ENCODE peak calls at places on chromosomes 4 and X, in five cellular contexts. One of them, this sample, is unnamed. For H3K4me1 and H3K27me3, the result is how much of the 10 kb centered on the place peaks cover.

GRCh38 chr4:20662851-20663250 is 37.4 kb upstream of the PACRGL start:
- DNase-seq in PC-3: peak
- DNase-seq in hepatocyte: no peak
- DNase-seq in GM23338: no peak
- DNase-seq in MM.1S: no peak
- DNase-seq in this sample: no peak

GRCh38 chrX:111671668-111672067 is 9.3 kb upstream of the ALG13 start:
- DNase-seq in PC-3: no peak
- DNase-seq in hepatocyte: no peak
- DNase-seq in GM23338: no peak
- DNase-seq in MM.1S: no peak
- DNase-seq in this sample: no peak

GRCh38 chrX:140157611-140158010 is 192.3 kb upstream of the CXorf66 start:
- DNase-seq in PC-3: peak
- DNase-seq in hepatocyte: no peak
- DNase-seq in GM23338: peak
- DNase-seq in MM.1S: no peak
- DNase-seq in this sample: peak

GRCh38 chrX:119410027-119410819 is 11.1 kb downstream of the SLC25A43 start:
- DNase-seq in PC-3: peak
- DNase-seq in hepatocyte: peak
- DNase-seq in GM23338: no peak
- DNase-seq in MM.1S: no peak
- DNase-seq in this sample: no peak

GRCh38 chr4:1221155-1221870 is 27.6 kb downstream of the CTBP1 start:
- DNase-seq in PC-3: no peak
- DNase-seq in hepatocyte: no peak
- DNase-seq in GM23338: no peak
- DNase-seq in MM.1S: no peak
- DNase-seq in this sample: no peak

GRCh38 chrX:134745636-134746378 is 87.5 kb upstream of the PLAC1 start:
- DNase-seq in PC-3: no peak
- DNase-seq in hepatocyte: no peak
- DNase-seq in GM23338: no peak
- DNase-seq in MM.1S: no peak
- DNase-seq in this sample: no peak

GRCh38 chr4:2254665-2255500 is 7.0 kb downstream of the MXD4 start:
- DNase-seq in PC-3: no peak
- DNase-seq in hepatocyte: peak
- DNase-seq in GM23338: no peak
- DNase-seq in MM.1S: no peak
- DNase-seq in this sample: no peak

GRCh38 chr4:174262624-174263444 is 20.6 kb downstream of the FBXO8 start:
- DNase-seq in PC-3: no peak
- DNase-seq in hepatocyte: peak
- DNase-seq in GM23338: no peak
- DNase-seq in MM.1S: no peak
- DNase-seq in this sample: no peak

GRCh38 chrX:1443496-1444075 is 9.1 kb downstream of the ASMTL start:
- DNase-seq in PC-3: no peak
- DNase-seq in hepatocyte: no peak
- DNase-seq in GM23338: no peak
- DNase-seq in MM.1S: no peak
- DNase-seq in this sample: no peak

GRCh38 chrX:65924938-65925507 is 114.9 kb downstream of the VSIG4 start:
- DNase-seq in PC-3: peak
- DNase-seq in hepatocyte: no peak
- DNase-seq in GM23338: no peak
- DNase-seq in MM.1S: no peak
- DNase-seq in this sample: no peak

GRCh38 chr4:184826315-184827266 is 823 bp upstream of the ACSL1 start:
- DNase-seq in PC-3: peak
- DNase-seq in hepatocyte: no peak
- DNase-seq in GM23338: peak
- DNase-seq in MM.1S: peak
- DNase-seq in this sample: peak

GRCh38 chrX:1212532-1212931 is at the start of gene CRLF2:
- DNase-seq in PC-3: peak
- DNase-seq in hepatocyte: no peak
- DNase-seq in GM23338: no peak
- DNase-seq in MM.1S: peak
- DNase-seq in this sample: no peak

GRCh38 chr4:87005690-87006461 is 71.1 kb downstream of the AFF1 start:
- DNase-seq in PC-3: peak
- DNase-seq in hepatocyte: no peak
- DNase-seq in GM23338: peak
- DNase-seq in MM.1S: peak
- DNase-seq in this sample: peak

GRCh38 chrX:107118322-107119147 is at the start of gene RBM41:
- DNase-seq in PC-3: peak
- DNase-seq in hepatocyte: peak
- DNase-seq in GM23338: peak
- DNase-seq in MM.1S: peak
- DNase-seq in this sample: peak

GRCh38 chr4:178173771-178174170 is 731.5 kb upstream of the AGA start:
- DNase-seq in PC-3: no peak
- DNase-seq in hepatocyte: no peak
- DNase-seq in GM23338: no peak
- DNase-seq in MM.1S: no peak
- DNase-seq in this sample: no peak

GRCh38 chrX:66021407-66021757 is 18.5 kb downstream of the VSIG4 start:
- DNase-seq in PC-3: no peak
- DNase-seq in hepatocyte: no peak
- DNase-seq in GM23338: no peak
- DNase-seq in MM.1S: no peak
- DNase-seq in this sample: no peak

GRCh38 chr4:70703695-70704332 is 15.5 kb downstream of the UTP3 start:
- DNase-seq in PC-3: peak
- DNase-seq in hepatocyte: peak
- DNase-seq in GM23338: peak
- DNase-seq in MM.1S: no peak
- DNase-seq in this sample: peak

GRCh38 chr4:157655101-157655818 is 434.7 kb downstream of the GRIA2 start:
- DNase-seq in PC-3: no peak
- DNase-seq in hepatocyte: no peak
- DNase-seq in GM23338: peak
- DNase-seq in MM.1S: no peak
- DNase-seq in this sample: no peak

GRCh38 chr4:3302786-3303444 is 10.1 kb downstream of the RGS12 start:
- DNase-seq in PC-3: no peak
- DNase-seq in hepatocyte: no peak
- DNase-seq in GM23338: no peak
- DNase-seq in MM.1S: no peak
- DNase-seq in this sample: no peak

GRCh38 chr4:152956650-152957436 is 20.7 kb downstream of the FHDC1 start:
- DNase-seq in PC-3: no peak
- DNase-seq in hepatocyte: peak
- DNase-seq in GM23338: no peak
- DNase-seq in MM.1S: no peak
- DNase-seq in this sample: no peak

GRCh38 chr4:112520598-112521122 is 4.7 kb upstream of the NEUROG2 start:
- DNase-seq in PC-3: no peak
- DNase-seq in hepatocyte: no peak
- DNase-seq in GM23338: peak
- DNase-seq in MM.1S: no peak
- DNase-seq in this sample: no peak

GRCh38 chrX:96987228-96987627 is 103.5 kb downstream of the RPA4 start:
- DNase-seq in PC-3: peak
- DNase-seq in hepatocyte: no peak
- DNase-seq in GM23338: no peak
- DNase-seq in MM.1S: no peak
- DNase-seq in this sample: no peak

GRCh38 chr4:158776106-158776505 is 7.3 kb downstream of the FNIP2 start:
- DNase-seq in PC-3: no peak
- DNase-seq in hepatocyte: no peak
- DNase-seq in GM23338: peak
- DNase-seq in MM.1S: no peak
- DNase-seq in this sample: no peak

GRCh38 chr4:158778065-158778711 is 9.4 kb downstream of the FNIP2 start:
- DNase-seq in PC-3: no peak
- DNase-seq in hepatocyte: no peak
- DNase-seq in GM23338: no peak
- DNase-seq in MM.1S: peak
- DNase-seq in this sample: no peak

GRCh38 chr4:158781963-158782362 is 13.1 kb downstream of the FNIP2 start:
- DNase-seq in PC-3: no peak
- DNase-seq in hepatocyte: no peak
- DNase-seq in GM23338: no peak
- DNase-seq in MM.1S: no peak
- DNase-seq in this sample: no peak

GRCh38 chr4:158777423-158777822 is 8.6 kb downstream of the FNIP2 start:
- DNase-seq in PC-3: no peak
- DNase-seq in hepatocyte: peak
- DNase-seq in GM23338: no peak
- DNase-seq in MM.1S: no peak
- DNase-seq in this sample: no peak

DNA sequence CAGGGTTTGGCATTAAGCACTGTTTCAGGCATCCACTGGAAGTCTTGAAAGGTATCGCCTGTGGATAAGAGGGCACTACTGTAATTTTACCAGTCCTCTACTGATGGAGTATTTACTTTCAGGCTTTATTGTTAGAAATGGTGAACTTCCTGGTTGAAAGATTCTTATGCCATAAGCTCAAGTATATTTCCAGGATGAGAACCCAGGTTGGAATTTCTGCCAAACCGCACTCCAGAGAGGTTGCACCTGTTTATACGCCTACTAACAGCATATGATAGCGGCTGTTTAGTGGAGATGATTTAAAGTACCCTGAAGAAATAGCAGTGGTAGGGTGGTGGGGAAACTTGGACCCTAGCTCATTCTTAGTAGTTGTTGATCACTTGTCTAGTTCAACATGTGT is 9.9 kb downstream of the FNIP2 start:
- DNase-seq in PC-3: peak
- DNase-seq in hepatocyte: no peak
- DNase-seq in GM23338: no peak
- DNase-seq in MM.1S: no peak
- DNase-seq in this sample: no peak
- H3K4me1 ChIP-seq in PC-3: under half
- H3K4me1 ChIP-seq in hepatocyte: half or more
- H3K4me1 ChIP-seq in GM23338: under half
- H3K4me1 ChIP-seq in MM.1S: under half
- H3K4me1 ChIP-seq in this sample: under half

DNA sequence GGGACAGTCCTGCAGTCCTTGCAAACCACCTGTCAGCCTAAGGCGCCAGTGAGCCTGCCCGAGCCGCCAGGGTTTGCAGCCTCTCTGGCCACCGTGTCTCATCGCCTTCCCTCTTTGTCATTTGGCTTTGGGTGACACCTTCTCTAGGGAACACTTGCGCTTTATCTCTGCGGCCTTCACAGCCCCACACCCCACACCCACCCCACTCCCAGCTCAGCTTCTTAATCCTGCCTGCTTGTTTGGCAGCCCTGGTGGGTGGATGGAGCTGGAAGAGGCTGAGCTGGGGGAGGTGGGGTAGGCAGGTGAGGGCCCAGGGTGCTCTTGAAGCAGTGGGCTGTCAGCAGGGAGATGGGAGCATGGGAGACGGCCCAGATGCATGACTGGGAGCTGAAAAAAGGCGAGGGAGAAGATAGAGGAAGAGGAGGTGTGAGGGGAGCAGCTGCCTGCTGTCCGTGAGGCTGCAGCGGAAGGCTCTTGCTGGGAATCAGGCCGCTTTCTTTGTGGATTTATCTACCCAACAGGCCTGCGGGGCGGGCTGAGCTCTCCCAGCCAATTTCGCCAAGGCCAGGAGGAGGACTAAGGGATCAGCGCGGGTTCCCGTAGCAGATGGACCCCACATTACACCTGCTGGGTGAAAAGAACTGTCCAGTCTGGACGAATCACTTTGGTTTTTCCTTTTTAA is 97.5 kb upstream of the STOX2 start:
- DNase-seq in PC-3: no peak
- DNase-seq in hepatocyte: no peak
- DNase-seq in GM23338: no peak
- DNase-seq in MM.1S: no peak
- DNase-seq in this sample: peak
- TF ChIP-seq EZH2phosphoT487 in PC-3: no peak
- TF ChIP-seq EZH2phosphoT487 in hepatocyte: no peak
- TF ChIP-seq EZH2phosphoT487 in GM23338: no peak
- TF ChIP-seq EZH2phosphoT487 in MM.1S: no peak
- TF ChIP-seq EZH2phosphoT487 in this sample: no peak

GRCh38 chrX:133513116-133513515 is 97.8 kb upstream of the GPC4 start:
- DNase-seq in PC-3: no peak
- DNase-seq in hepatocyte: no peak
- DNase-seq in GM23338: no peak
- DNase-seq in MM.1S: no peak
- DNase-seq in this sample: no peak
- H3K27me3 ChIP-seq in PC-3: under half
- H3K27me3 ChIP-seq in hepatocyte: under half
- H3K27me3 ChIP-seq in GM23338: under half
- H3K27me3 ChIP-seq in MM.1S: under half
- H3K27me3 ChIP-seq in this sample: under half

DNA sequence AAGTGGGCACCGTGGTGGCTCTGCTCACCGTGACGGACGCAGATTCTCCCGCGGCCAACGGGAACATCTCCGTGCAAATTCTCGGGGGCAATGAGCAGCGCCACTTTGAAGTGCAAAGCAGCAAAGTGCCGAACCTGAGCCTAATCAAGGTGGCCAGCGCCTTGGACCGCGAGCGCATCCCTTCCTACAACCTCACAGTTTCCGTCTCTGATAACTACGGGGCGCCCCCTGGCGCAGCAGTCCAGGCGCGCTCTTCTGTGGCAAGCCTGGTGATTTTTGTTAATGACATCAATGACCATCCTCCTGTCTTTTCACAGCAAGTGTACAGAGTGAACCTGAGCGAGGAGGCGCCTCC is 2.7 kb downstream of the FAT4 start:
- DNase-seq in PC-3: no peak
- DNase-seq in hepatocyte: peak
- DNase-seq in GM23338: peak
- DNase-seq in MM.1S: peak
- DNase-seq in this sample: peak
- H3K4me1 ChIP-seq in PC-3: under half
- H3K4me1 ChIP-seq in hepatocyte: under half
- H3K4me1 ChIP-seq in GM23338: under half
- H3K4me1 ChIP-seq in MM.1S: under half
- H3K4me1 ChIP-seq in this sample: under half

DNA sequence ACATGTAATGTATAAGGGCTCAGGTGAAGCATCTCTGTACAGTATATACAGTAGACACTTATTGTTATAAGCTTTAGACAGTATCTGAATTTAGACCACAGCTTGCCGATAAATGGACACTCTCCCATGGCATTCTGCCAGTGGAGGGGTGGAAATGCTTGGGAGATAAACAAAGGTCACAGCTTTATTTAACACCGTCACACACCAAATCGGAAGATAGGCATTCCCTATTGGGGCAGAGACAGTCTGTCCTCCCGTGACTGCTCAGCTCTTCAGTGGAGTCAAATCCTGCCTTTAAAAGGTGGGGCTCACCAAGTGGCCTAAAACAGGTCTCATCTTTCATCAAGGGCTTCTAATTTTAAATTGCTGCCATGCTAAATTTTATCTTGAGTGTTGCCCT is 178.8 kb downstream of the CAMK2D start:
- DNase-seq in PC-3: no peak
- DNase-seq in hepatocyte: no peak
- DNase-seq in GM23338: no peak
- DNase-seq in MM.1S: no peak
- DNase-seq in this sample: no peak
- TF ChIP-seq EZH2phosphoT487 in PC-3: no peak
- TF ChIP-seq EZH2phosphoT487 in hepatocyte: no peak
- TF ChIP-seq EZH2phosphoT487 in GM23338: no peak
- TF ChIP-seq EZH2phosphoT487 in MM.1S: no peak
- TF ChIP-seq EZH2phosphoT487 in this sample: no peak

This sample was measured in neural progenitor cell.